ENCODE peak calls at places on chromosomes 16 and 17, in seven cellular contexts. R is IMR-90; J is GM23248; G is CD8-positive, alpha-beta memory T cell; K is stomach; S is astrocyte of the cerebellum; Q is right lobe of liver. D is an unnamed sample.
A peak's percentile ranks its signal among the peaks of the same experiment; 100 is the strongest.

GRCh38 chr17:79294459-79295071 is 219.9 kb downstream of the ENGASE start:
- DNase-seq in R (peak; percentile 29), J (peak; percentile 57), G (no peak), K (peak; percentile 57), S (peak; percentile 9), Q (no peak), D (peak; percentile 93)

GRCh38 chr16:67283826-67284555 is 4.7 kb downstream of the PLEKHG4 start:
- DNase-seq in R (no peak), J (no peak), G (peak; percentile 28), K (no peak), S (no peak), Q (no peak), D (no peak)

GRCh38 chr16:48535831-48536599 is 74.0 kb downstream of the N4BP1 start:
- DNase-seq in R (peak; percentile 31), J (peak; percentile 70), G (no peak), K (no peak), S (no peak), Q (no peak), D (peak; percentile 64)

GRCh38 chr16:20870122-20870521 is 30.0 kb downstream of the DCUN1D3 start:
- DNase-seq in R (no peak), J (no peak), G (no peak), K (no peak), S (no peak), Q (no peak), D (no peak)

GRCh38 chr17:34369196-34369500 is 6.1 kb upstream of the CCL1 start:
- DNase-seq in R (no peak), J (no peak), G (no peak), K (no peak), S (no peak), Q (no peak), D (no peak)

GRCh38 chr16:16004314-16004749 is 54.9 kb downstream of the ABCC1 start:
- DNase-seq in R (peak; percentile 95), J (peak; percentile 82), G (no peak), K (no peak), S (peak; percentile 82), Q (no peak), D (no peak)

GRCh38 chr17:48871551-48872351 is 20.8 kb upstream of the ATP5MC1 start:
- DNase-seq in R (no peak), J (no peak), G (no peak), K (peak; percentile 79), S (no peak), Q (peak; percentile 88), D (no peak)

GRCh38 chr17:47956818-47957590 is 679 bp downstream of the PRR15L start:
- DNase-seq in R (peak; percentile 15), J (peak; percentile 12), G (peak; percentile 19), K (no peak), S (no peak), Q (no peak), D (no peak)

GRCh38 chr16:51465026-51465425 is 314.0 kb upstream of the SALL1 start:
- DNase-seq in R (peak; percentile 47), J (peak; percentile 68), G (no peak), K (no peak), S (no peak), Q (no peak), D (no peak)

GRCh38 chr17:38403491-38403890 is 24.8 kb upstream of the ARHGAP23 start:
- DNase-seq in R (peak; percentile 20), J (peak; percentile 45), G (no peak), K (no peak), S (no peak), Q (no peak), D (peak; percentile 61)

GRCh38 chr17:12395733-12396354 is 269.8 kb upstream of the MYOCD start:
- DNase-seq in R (no peak), J (peak; percentile 20), G (no peak), K (peak; percentile 34), S (no peak), Q (no peak), D (peak; percentile 53)

GRCh38 chr17:14205992-14206461 is 30.6 kb downstream of the CDRT15 start:
- DNase-seq in R (no peak), J (no peak), G (peak; percentile 82), K (peak; percentile 94), S (no peak), Q (peak; percentile 97), D (peak; percentile 22)

GRCh38 chr16:66588981-66589713 is 9.9 kb downstream of the CMTM2 start:
- DNase-seq in R (peak; percentile 18), J (peak; percentile 42), G (peak; percentile 86), K (peak; percentile 45), S (no peak), Q (no peak), D (peak; percentile 87)

GRCh38 chr16:63612462-63613227 is 1509.2 kb downstream of the CDH11 start:
- DNase-seq in R (no peak), J (no peak), G (no peak), K (no peak), S (no peak), Q (no peak), D (no peak)

GRCh38 chr17:73455050-73455687 is 143.4 kb upstream of the CDC42EP4 start:
- DNase-seq in R (no peak), J (no peak), G (no peak), K (peak; percentile 46), S (no peak), Q (no peak), D (no peak)

GRCh38 chr16:82900611-82901010 is 273.8 kb downstream of the CDH13 start:
- DNase-seq in R (no peak), J (no peak), G (no peak), K (no peak), S (no peak), Q (no peak), D (no peak)

GRCh38 chr17:50056961-50057330 is 1.0 kb downstream of the ITGA3 start:
- DNase-seq in R (peak; percentile 64), J (peak; percentile 78), G (no peak), K (peak; percentile 40), S (no peak), Q (no peak), D (peak; percentile 73)

GRCh38 chr17:50059759-50060273 is 3.9 kb downstream of the ITGA3 start:
- DNase-seq in R (peak; percentile 61), J (peak; percentile 59), G (no peak), K (no peak), S (no peak), Q (no peak), D (no peak)

GRCh38 chr17:50057521-50057991 is 1.6 kb downstream of the ITGA3 start:
- DNase-seq in R (no peak), J (no peak), G (no peak), K (peak; percentile 49), S (no peak), Q (no peak), D (no peak)

GRCh38 chr17:50059256-50059655 is 3.3 kb downstream of the ITGA3 start:
- DNase-seq in R (no peak), J (no peak), G (no peak), K (peak; percentile 64), S (no peak), Q (no peak), D (no peak)

DNA sequence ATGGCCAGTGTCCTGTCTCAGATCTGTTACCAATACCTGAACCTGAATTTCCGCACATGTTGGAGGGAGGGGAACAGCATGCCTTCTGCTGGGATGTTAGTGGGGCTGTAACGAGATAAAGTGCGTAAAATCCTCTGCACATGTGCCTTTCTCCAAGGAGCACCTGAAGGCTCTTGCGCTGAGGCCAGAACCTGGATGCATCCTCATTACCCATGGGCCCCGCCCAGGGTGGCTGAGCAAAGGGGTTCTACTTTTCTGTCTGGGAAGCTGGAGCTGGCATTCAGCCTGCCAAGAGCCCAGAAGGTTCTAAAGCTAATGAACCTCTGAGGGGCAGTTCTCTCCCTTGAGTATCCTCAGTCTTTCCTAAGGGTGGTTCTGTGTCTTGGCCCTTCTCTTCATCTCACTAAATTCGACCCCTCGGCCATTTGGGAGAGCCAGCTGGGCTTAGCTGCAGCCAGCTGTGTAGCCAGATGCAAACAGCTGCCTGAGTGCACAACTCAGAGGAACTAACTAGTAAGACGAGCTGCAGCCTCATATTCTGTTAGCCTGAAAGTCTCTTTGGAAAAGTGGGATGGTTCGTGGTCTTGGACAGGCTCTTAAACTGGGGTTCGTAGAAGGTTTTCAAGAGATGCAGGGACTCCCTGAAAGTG is 2.5 kb downstream of the ITGA3 start:
- DNase-seq in R (no peak), J (no peak), G (no peak), K (no peak), S (no peak), Q (no peak), D (no peak)
- H3K4me3 ChIP-seq in R (no peak overlapping the region), J (peak overlapping the region; percentile 83), G (no peak overlapping the region), K (no peak overlapping the region), S (no peak overlapping the region), Q (no peak overlapping the region), D (no peak overlapping the region)

GRCh38 chr17:65537343-65537844 is 24.1 kb downstream of the AXIN2 start:
- DNase-seq in R (no peak), J (no peak), G (no peak), K (no peak), S (no peak), Q (no peak), D (no peak)
- H3K4me3 ChIP-seq in R (no peak overlapping the region), J (no peak overlapping the region), G (no peak overlapping the region), K (no peak overlapping the region), S (no peak overlapping the region), Q (no peak overlapping the region), D (no peak overlapping the region)

GRCh38 chr17:44323359-44324091 is 1.1 kb downstream of the SLC25A39 start:
- DNase-seq in R (no peak), J (no peak), G (no peak), K (no peak), S (no peak), Q (no peak), D (peak; percentile 34)

GRCh38 chr17:44324092-44324570 is 492 bp downstream of the SLC25A39 start:
- DNase-seq in R (no peak), J (peak; percentile 61), G (peak; percentile 51), K (no peak), S (no peak), Q (no peak), D (peak; percentile 37)

GRCh38 chr17:44324571-44325275 is at the start of gene SLC25A39:
- DNase-seq in R (peak; percentile 93), J (peak; percentile 97), G (peak; percentile 95), K (peak; percentile 97), S (peak; percentile 83), Q (peak; percentile 96), D (peak; percentile 98)

GRCh38 chr17:44327715-44328449 is 3.3 kb upstream of the SLC25A39 start:
- DNase-seq in R (no peak), J (no peak), G (no peak), K (no peak), S (no peak), Q (no peak), D (no peak)

GRCh38 chr17:44326867-44327444 is 2.3 kb upstream of the SLC25A39 start:
- DNase-seq in R (peak; percentile 97), J (peak; percentile 99), G (peak; percentile 98), K (peak; percentile 97), S (peak; percentile 92), Q (peak; percentile 98), D (peak; percentile 97)
- H3K4me3 ChIP-seq in R (no peak overlapping the region), J (peak overlapping the region; percentile 55), G (peak overlapping the region; percentile 38), K (peak overlapping the region; percentile 99), S (no peak overlapping the region), Q (peak overlapping the region; percentile 14), D (peak overlapping the region; percentile 14)

DNA sequence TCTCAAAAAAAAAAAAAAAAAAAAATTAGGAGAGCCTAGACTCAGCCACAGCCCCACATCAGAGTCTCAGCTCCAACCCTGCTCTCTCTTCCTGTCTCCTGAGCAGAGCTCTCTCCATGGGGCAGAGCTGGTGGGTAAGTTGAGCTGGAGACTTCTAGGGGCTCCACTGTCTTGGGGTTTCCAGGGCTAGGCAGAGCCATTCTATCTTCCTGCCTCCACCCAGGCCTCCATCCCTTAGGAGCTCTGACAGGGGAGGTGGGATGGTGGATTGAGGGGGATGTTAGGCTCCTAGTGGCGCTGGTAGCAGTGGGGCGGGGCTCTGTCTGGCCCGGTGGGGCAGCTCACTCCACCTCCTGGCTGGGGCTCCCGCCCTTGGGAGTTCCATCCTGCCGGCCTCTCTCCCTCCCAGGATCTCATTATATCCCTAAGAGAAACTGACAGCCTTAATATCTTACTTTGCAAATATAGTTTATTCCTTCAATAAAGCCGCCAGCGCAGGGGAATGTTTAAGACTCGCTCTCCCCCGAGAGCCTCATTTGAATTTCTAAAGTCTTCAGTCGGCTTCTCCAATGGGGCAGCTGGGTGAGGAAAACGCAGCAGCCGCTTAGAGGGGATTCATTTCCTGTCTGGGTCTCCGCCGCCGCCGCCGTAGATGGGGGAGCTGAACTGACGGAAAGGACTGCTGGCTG is 19.2 kb upstream of the C1QL1 start:
- DNase-seq in R (no peak), J (peak; percentile 29), G (no peak), K (no peak), S (no peak), Q (no peak), D (peak; percentile 93)
- H3K4me3 ChIP-seq in R (no peak overlapping the region), J (peak overlapping the region; percentile 3), G (no peak overlapping the region), K (no peak overlapping the region), S (no peak overlapping the region), Q (no peak overlapping the region), D (peak overlapping the region; percentile 35)

D was measured in H7.